ENCODE peak calls at places on chromosomes 1 and 21, in six cellular contexts. One of them, this sample, is unnamed.

GRCh38 chr1:211339631-211340041 is 13.0 kb downstream of the TRAF5 start:
- DNase-seq in K562: no peak
- DNase-seq in HepG2: no peak
- DNase-seq in H1: peak
- DNase-seq in SK-N-SH: no peak
- DNase-seq in GM12878: no peak
- DNase-seq in this sample: no peak

GRCh38 chr1:2812136-2812535 is 10.6 kb upstream of the TTC34 start:
- DNase-seq in H1: no peak
- DNase-seq in SK-N-SH: no peak
- DNase-seq in K562: no peak
- DNase-seq in GM12878: no peak
- DNase-seq in HepG2: no peak
- DNase-seq in this sample: no peak

GRCh38 chr21:45142469-45142868 is 68.1 kb downstream of the ADARB1 start:
- DNase-seq in H1: peak
- DNase-seq in K562: peak
- DNase-seq in HepG2: no peak
- DNase-seq in SK-N-SH: no peak
- DNase-seq in GM12878: no peak
- DNase-seq in this sample: no peak

GRCh38 chr1:231039161-231040018 is 664 bp downstream of the FAM89A start:
- DNase-seq in K562: peak
- DNase-seq in H1: peak
- DNase-seq in GM12878: no peak
- DNase-seq in SK-N-SH: peak
- DNase-seq in HepG2: no peak
- DNase-seq in this sample: peak

GRCh38 chr21:24436236-24436635 is 1171.0 kb downstream of the MRPL39 start:
- DNase-seq in H1: no peak
- DNase-seq in HepG2: no peak
- DNase-seq in GM12878: no peak
- DNase-seq in SK-N-SH: no peak
- DNase-seq in K562: no peak
- DNase-seq in this sample: no peak

GRCh38 chr1:170927955-170928850 is 7.1 kb upstream of the MROH9 start:
- DNase-seq in K562: no peak
- DNase-seq in SK-N-SH: no peak
- DNase-seq in GM12878: no peak
- DNase-seq in HepG2: no peak
- DNase-seq in H1: no peak
- DNase-seq in this sample: no peak

GRCh38 chr1:175067707-175068106 is at the start of gene TNN:
- DNase-seq in H1: no peak
- DNase-seq in SK-N-SH: no peak
- DNase-seq in HepG2: no peak
- DNase-seq in GM12878: no peak
- DNase-seq in K562: no peak
- DNase-seq in this sample: no peak

GRCh38 chr1:151368745-151369610 is 3.5 kb downstream of the SELENBP1 start:
- DNase-seq in SK-N-SH: no peak
- DNase-seq in H1: no peak
- DNase-seq in GM12878: no peak
- DNase-seq in K562: no peak
- DNase-seq in HepG2: no peak
- DNase-seq in this sample: no peak

GRCh38 chr1:41864471-41865040 is 54.2 kb downstream of the HIVEP3 start:
- DNase-seq in K562: no peak
- DNase-seq in H1: no peak
- DNase-seq in HepG2: no peak
- DNase-seq in SK-N-SH: no peak
- DNase-seq in GM12878: no peak
- DNase-seq in this sample: no peak

GRCh38 chr1:94425821-94426484 is 7.8 kb downstream of the ABCD3 start:
- DNase-seq in SK-N-SH: no peak
- DNase-seq in H1: no peak
- DNase-seq in GM12878: no peak
- DNase-seq in K562: no peak
- DNase-seq in HepG2: peak
- DNase-seq in this sample: no peak

GRCh38 chr1:73326663-73327062 is 871.3 kb downstream of the LRRIQ3 start:
- DNase-seq in K562: no peak
- DNase-seq in HepG2: no peak
- DNase-seq in SK-N-SH: no peak
- DNase-seq in H1: no peak
- DNase-seq in GM12878: no peak
- DNase-seq in this sample: no peak

GRCh38 chr1:95223110-95223509 is 10.9 kb upstream of the RWDD3 start:
- DNase-seq in GM12878: no peak
- DNase-seq in K562: no peak
- DNase-seq in H1: no peak
- DNase-seq in SK-N-SH: no peak
- DNase-seq in HepG2: no peak
- DNase-seq in this sample: no peak

GRCh38 chr1:22971161-22972062 is 1.3 kb downstream of the LACTBL1 start:
- DNase-seq in K562: peak
- DNase-seq in GM12878: no peak
- DNase-seq in H1: no peak
- DNase-seq in HepG2: no peak
- DNase-seq in SK-N-SH: no peak
- DNase-seq in this sample: no peak

GRCh38 chr1:30645807-30646206 is 77.6 kb downstream of the MATN1 start:
- DNase-seq in SK-N-SH: no peak
- DNase-seq in GM12878: no peak
- DNase-seq in K562: no peak
- DNase-seq in H1: no peak
- DNase-seq in HepG2: no peak
- DNase-seq in this sample: no peak

GRCh38 chr1:82377201-82377884 is 576.6 kb downstream of the ADGRL2 start:
- DNase-seq in HepG2: no peak
- DNase-seq in GM12878: no peak
- DNase-seq in H1: no peak
- DNase-seq in K562: no peak
- DNase-seq in SK-N-SH: no peak
- DNase-seq in this sample: no peak

GRCh38 chr1:227739636-227740035 is 4.4 kb downstream of the SNAP47 start:
- DNase-seq in HepG2: no peak
- DNase-seq in GM12878: no peak
- DNase-seq in SK-N-SH: no peak
- DNase-seq in K562: no peak
- DNase-seq in H1: no peak
- DNase-seq in this sample: no peak

GRCh38 chr1:36268981-36269380 is 37.2 kb upstream of the SH3D21 start:
- DNase-seq in HepG2: no peak
- DNase-seq in GM12878: no peak
- DNase-seq in H1: no peak
- DNase-seq in SK-N-SH: no peak
- DNase-seq in K562: no peak
- DNase-seq in this sample: no peak

GRCh38 chr1:21638531-21639341 is 30.4 kb downstream of the RAP1GAP start:
- DNase-seq in SK-N-SH: no peak
- DNase-seq in H1: no peak
- DNase-seq in K562: peak
- DNase-seq in HepG2: peak
- DNase-seq in GM12878: no peak
- DNase-seq in this sample: no peak

GRCh38 chr1:1424623-1425229 is 3.6 kb upstream of the ANKRD65 start:
- DNase-seq in K562: no peak
- DNase-seq in GM12878: no peak
- DNase-seq in HepG2: no peak
- DNase-seq in SK-N-SH: no peak
- DNase-seq in H1: no peak
- DNase-seq in this sample: no peak

GRCh38 chr1:5798151-5798730 is 194.0 kb downstream of the NPHP4 start:
- DNase-seq in SK-N-SH: peak
- DNase-seq in K562: no peak
- DNase-seq in HepG2: peak
- DNase-seq in GM12878: no peak
- DNase-seq in H1: peak
- DNase-seq in this sample: no peak

GRCh38 chr1:37795340-37796110 is 1.9 kb downstream of the MANEAL start:
- DNase-seq in K562: peak
- DNase-seq in SK-N-SH: peak
- DNase-seq in H1: peak
- DNase-seq in GM12878: no peak
- DNase-seq in HepG2: no peak
- DNase-seq in this sample: peak

GRCh38 chr1:222043444-222044292 is 301.8 kb upstream of the DUSP10 start:
- DNase-seq in GM12878: no peak
- DNase-seq in HepG2: no peak
- DNase-seq in H1: no peak
- DNase-seq in K562: no peak
- DNase-seq in SK-N-SH: peak
- DNase-seq in this sample: no peak

GRCh38 chr1:112956503-112957132 is 622 bp upstream of the SLC16A1 start:
- DNase-seq in H1: no peak
- DNase-seq in HepG2: peak
- DNase-seq in SK-N-SH: no peak
- DNase-seq in K562: no peak
- DNase-seq in GM12878: no peak
- DNase-seq in this sample: no peak

GRCh38 chr1:79373481-79374132 is 367.1 kb upstream of the ADGRL4 start:
- DNase-seq in HepG2: no peak
- DNase-seq in SK-N-SH: no peak
- DNase-seq in GM12878: no peak
- DNase-seq in K562: no peak
- DNase-seq in H1: no peak
- DNase-seq in this sample: no peak

GRCh38 chr1:94925561-94926364 is 1.1 kb downstream of the CNN3 start:
- DNase-seq in SK-N-SH: peak
- DNase-seq in HepG2: peak
- DNase-seq in H1: peak
- DNase-seq in GM12878: peak
- DNase-seq in K562: no peak
- DNase-seq in this sample: no peak

GRCh38 chr1:241627453-241628329 is 12.5 kb downstream of the CHML start:
- DNase-seq in HepG2: peak
- DNase-seq in SK-N-SH: no peak
- DNase-seq in GM12878: peak
- DNase-seq in H1: no peak
- DNase-seq in K562: peak
- DNase-seq in this sample: peak

GRCh38 chr1:234779160-234779538 is 169.2 kb upstream of the IRF2BP2 start:
- DNase-seq in H1: peak
- DNase-seq in K562: no peak
- DNase-seq in HepG2: no peak
- DNase-seq in SK-N-SH: no peak
- DNase-seq in GM12878: no peak
- DNase-seq in this sample: no peak

GRCh38 chr1:195745170-195746009 is 862.9 kb downstream of the KCNT2 start:
- DNase-seq in SK-N-SH: no peak
- DNase-seq in HepG2: no peak
- DNase-seq in GM12878: no peak
- DNase-seq in H1: no peak
- DNase-seq in K562: no peak
- DNase-seq in this sample: no peak

GRCh38 chr1:20586939-20587638 is 1.8 kb upstream of the CDA start:
- DNase-seq in H1: no peak
- DNase-seq in HepG2: no peak
- DNase-seq in SK-N-SH: no peak
- DNase-seq in GM12878: no peak
- DNase-seq in K562: no peak
- DNase-seq in this sample: no peak
- TF ChIP-seq GABPA in H1: no peak
- TF ChIP-seq GABPA in HepG2: no peak
- TF ChIP-seq GABPA in SK-N-SH: no peak
- TF ChIP-seq GABPA in GM12878: no peak
- TF ChIP-seq GABPA in K562: no peak
- TF ChIP-seq GABPA in this sample: no peak

DNA sequence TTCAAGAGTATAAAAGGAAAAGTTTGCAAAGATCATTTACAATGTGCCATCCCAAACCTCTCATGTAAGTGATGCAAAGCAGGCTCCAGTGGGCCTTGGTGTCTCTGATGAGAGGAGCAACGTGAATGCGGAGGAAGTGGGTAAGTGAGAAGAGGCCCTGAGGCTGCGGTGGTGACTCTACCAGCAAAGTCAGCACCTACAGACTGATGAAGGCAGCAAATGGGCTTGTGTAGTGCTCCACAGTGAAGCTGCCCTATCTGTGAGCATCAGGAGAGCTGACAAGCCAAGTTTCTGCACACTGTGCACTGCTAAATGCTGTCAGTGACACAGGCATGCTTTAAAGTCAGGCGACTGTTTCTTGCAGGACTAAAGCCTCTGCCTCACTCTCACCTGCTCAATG is 15.6 kb upstream of the RAP1A start:
- DNase-seq in H1: no peak
- DNase-seq in SK-N-SH: no peak
- DNase-seq in HepG2: no peak
- DNase-seq in K562: no peak
- DNase-seq in GM12878: no peak
- DNase-seq in this sample: peak
- TF ChIP-seq GABPA in H1: no peak
- TF ChIP-seq GABPA in SK-N-SH: no peak
- TF ChIP-seq GABPA in HepG2: no peak
- TF ChIP-seq GABPA in K562: no peak
- TF ChIP-seq GABPA in GM12878: no peak
- TF ChIP-seq GABPA in this sample: no peak

GRCh38 chr1:163701783-163702182 is 380.0 kb downstream of the NUF2 start:
- DNase-seq in GM12878: no peak
- DNase-seq in SK-N-SH: no peak
- DNase-seq in HepG2: no peak
- DNase-seq in H1: no peak
- DNase-seq in K562: no peak
- DNase-seq in this sample: no peak
- TF ChIP-seq GABPA in GM12878: no peak
- TF ChIP-seq GABPA in SK-N-SH: no peak
- TF ChIP-seq GABPA in HepG2: no peak
- TF ChIP-seq GABPA in H1: no peak
- TF ChIP-seq GABPA in K562: no peak
- TF ChIP-seq GABPA in this sample: no peak

GRCh38 chr1:3975903-3976630 is 76.0 kb upstream of the C1orf174 start:
- DNase-seq in H1: no peak
- DNase-seq in HepG2: no peak
- DNase-seq in SK-N-SH: no peak
- DNase-seq in K562: peak
- DNase-seq in GM12878: no peak
- DNase-seq in this sample: no peak
- TF ChIP-seq GABPA in H1: no peak
- TF ChIP-seq GABPA in HepG2: no peak
- TF ChIP-seq GABPA in SK-N-SH: no peak
- TF ChIP-seq GABPA in K562: no peak
- TF ChIP-seq GABPA in GM12878: no peak
- TF ChIP-seq GABPA in this sample: no peak

GRCh38 chr1:173669491-173669941 is at the start of gene ANKRD45:
- DNase-seq in SK-N-SH: peak
- DNase-seq in K562: no peak
- DNase-seq in H1: peak
- DNase-seq in GM12878: no peak
- DNase-seq in HepG2: no peak
- DNase-seq in this sample: no peak
- TF ChIP-seq GABPA in SK-N-SH: no peak
- TF ChIP-seq GABPA in K562: no peak
- TF ChIP-seq GABPA in H1: no peak
- TF ChIP-seq GABPA in GM12878: no peak
- TF ChIP-seq GABPA in HepG2: no peak
- TF ChIP-seq GABPA in this sample: no peak

GRCh38 chr1:229230136-229230892 is 40.6 kb upstream of the RAB4A start:
- DNase-seq in K562: peak
- DNase-seq in GM12878: no peak
- DNase-seq in SK-N-SH: no peak
- DNase-seq in HepG2: peak
- DNase-seq in H1: peak
- DNase-seq in this sample: no peak
- TF ChIP-seq GABPA in K562: no peak
- TF ChIP-seq GABPA in GM12878: peak
- TF ChIP-seq GABPA in SK-N-SH: no peak
- TF ChIP-seq GABPA in HepG2: no peak
- TF ChIP-seq GABPA in H1: no peak
- TF ChIP-seq GABPA in this sample: no peak